ENCODE peak calls at places on chromosomes 1 and 21, in seven cellular contexts. S is breast epithelium; P is stimulated activated CD8-positive, alpha-beta memory T cell treated with anti-CD3 and anti-CD28 coated beads, Interleukin-2, amount 100 ng/mL, for 48 hours; N is amniotic epithelial cell; R is astrocyte of the hippocampus; T is tibial artery; D is ELR. E is an unnamed sample.

GRCh38 chr21:26153758-26154157 is 16.8 kb downstream of the APP start:
- DNase-seq in D (no peak), S (no peak), R (no peak), N (peak), P (no peak), T (no peak), E (no peak)

GRCh38 chr1:168362991-168363390 is 82.3 kb downstream of the TBX19 start:
- DNase-seq in D (no peak), R (no peak), P (no peak), S (no peak), N (no peak), T (no peak), E (no peak)

GRCh38 chr1:32122141-32122540 is 14.3 kb downstream of the KPNA6 start:
- DNase-seq in S (no peak), P (no peak), T (no peak), N (no peak), D (no peak), R (no peak), E (no peak)

GRCh38 chr1:234969630-234970370 is 158.8 kb downstream of the TOMM20 start:
- DNase-seq in N (no peak), D (peak), S (peak), T (no peak), P (no peak), R (peak), E (no peak)

GRCh38 chr1:34806396-34806795 is 13.6 kb downstream of the GJA4 start:
- DNase-seq in P (no peak), T (no peak), R (peak), N (peak), S (no peak), D (peak), E (no peak)

GRCh38 chr1:64650411-64650810 is 94.5 kb upstream of the RAVER2 start:
- DNase-seq in P (no peak), N (no peak), R (no peak), D (no peak), S (no peak), T (no peak), E (no peak)

GRCh38 chr21:42732033-42732410 is 78.6 kb downstream of the PDE9A start:
- DNase-seq in S (no peak), P (no peak), N (no peak), T (no peak), D (no peak), R (peak), E (no peak)

GRCh38 chr1:10631811-10632481 is 157.2 kb downstream of the PEX14 start:
- DNase-seq in T (no peak), R (no peak), D (no peak), S (no peak), P (no peak), N (no peak), E (no peak)

GRCh38 chr1:166969074-166969677 is 6.2 kb downstream of the ILDR2 start:
- DNase-seq in R (no peak), T (no peak), S (no peak), D (no peak), P (no peak), N (no peak), E (no peak)

GRCh38 chr1:10472220-10473144 is at the start of gene DFFA:
- DNase-seq in T (peak), S (peak), P (peak), D (peak), R (peak), N (peak), E (peak)

GRCh38 chr1:196148367-196148970 is 459.8 kb downstream of the KCNT2 start:
- DNase-seq in S (no peak), N (peak), P (no peak), T (no peak), R (peak), D (peak), E (peak)

GRCh38 chr1:25145775-25146381 is 86.4 kb downstream of the SYF2 start:
- DNase-seq in T (no peak), R (no peak), P (no peak), N (no peak), D (no peak), S (no peak), E (no peak)

GRCh38 chr1:157154940-157155514 is 16.8 kb upstream of the ETV3 start:
- DNase-seq in D (peak), R (peak), N (peak), T (peak), P (no peak), S (no peak), E (peak)

GRCh38 chr1:172040466-172040865 is 199.2 kb downstream of the DNM3 start:
- DNase-seq in N (peak), R (peak), T (no peak), S (no peak), P (no peak), D (peak), E (peak)

GRCh38 chr1:246001142-246001812 is 505.8 kb downstream of the SMYD3 start:
- DNase-seq in T (no peak), D (no peak), R (peak), N (peak), P (no peak), S (no peak), E (no peak)

GRCh38 chr1:109971559-109971958 is 13.0 kb upstream of the AHCYL1 start:
- DNase-seq in T (no peak), N (no peak), R (no peak), D (no peak), P (no peak), S (no peak), E (no peak)